ENCODE peak calls at places on chromosomes 7 and 10, in eight cellular contexts. One of them, this sample, is unnamed.

GRCh38 chr7:157318015-157318706 is 18.6 kb upstream of the DNAJB6 start:
- DNase-seq in T-helper 9 cell: no peak
- DNase-seq in CD8-positive, alpha-beta T cell: no peak
- DNase-seq in naive B cell: no peak
- DNase-seq in stimulated activated CD4-positive, alpha-beta T cell treated with anti-CD3 and anti-CD28 coated beads, Interleukin-15, amount 100 ng/mL, for 24 hours: peak
- DNase-seq in nucleus accumbens: no peak
- DNase-seq in PC-9: no peak
- DNase-seq in EH: peak
- DNase-seq in this sample: no peak

GRCh38 chr10:48993627-48994026 is 54.0 kb upstream of the LRRC18 start:
- DNase-seq in nucleus accumbens: no peak
- DNase-seq in EH: peak
- DNase-seq in T-helper 9 cell: no peak
- DNase-seq in stimulated activated CD4-positive, alpha-beta T cell treated with anti-CD3 and anti-CD28 coated beads, Interleukin-15, amount 100 ng/mL, for 24 hours: no peak
- DNase-seq in naive B cell: no peak
- DNase-seq in CD8-positive, alpha-beta T cell: no peak
- DNase-seq in PC-9: no peak
- DNase-seq in this sample: no peak

GRCh38 chr10:103499881-103500280 is 6.4 kb downstream of the NEURL1 start:
- DNase-seq in T-helper 9 cell: no peak
- DNase-seq in stimulated activated CD4-positive, alpha-beta T cell treated with anti-CD3 and anti-CD28 coated beads, Interleukin-15, amount 100 ng/mL, for 24 hours: no peak
- DNase-seq in EH: no peak
- DNase-seq in CD8-positive, alpha-beta T cell: no peak
- DNase-seq in PC-9: no peak
- DNase-seq in nucleus accumbens: no peak
- DNase-seq in naive B cell: no peak
- DNase-seq in this sample: no peak

GRCh38 chr7:158022601-158023000 is 565.0 kb downstream of the PTPRN2 start:
- DNase-seq in CD8-positive, alpha-beta T cell: no peak
- DNase-seq in EH: no peak
- DNase-seq in stimulated activated CD4-positive, alpha-beta T cell treated with anti-CD3 and anti-CD28 coated beads, Interleukin-15, amount 100 ng/mL, for 24 hours: no peak
- DNase-seq in T-helper 9 cell: no peak
- DNase-seq in nucleus accumbens: no peak
- DNase-seq in PC-9: no peak
- DNase-seq in naive B cell: no peak
- DNase-seq in this sample: no peak

GRCh38 chr10:80468002-80468401 is 13.9 kb downstream of the TSPAN14 start:
- DNase-seq in stimulated activated CD4-positive, alpha-beta T cell treated with anti-CD3 and anti-CD28 coated beads, Interleukin-15, amount 100 ng/mL, for 24 hours: peak
- DNase-seq in nucleus accumbens: no peak
- DNase-seq in naive B cell: no peak
- DNase-seq in T-helper 9 cell: peak
- DNase-seq in CD8-positive, alpha-beta T cell: peak
- DNase-seq in PC-9: peak
- DNase-seq in EH: no peak
- DNase-seq in this sample: no peak

GRCh38 chr7:1028775-1029636 is 15.3 kb upstream of the GPR146 start:
- DNase-seq in PC-9: peak
- DNase-seq in EH: peak
- DNase-seq in CD8-positive, alpha-beta T cell: peak
- DNase-seq in nucleus accumbens: peak
- DNase-seq in T-helper 9 cell: peak
- DNase-seq in naive B cell: no peak
- DNase-seq in stimulated activated CD4-positive, alpha-beta T cell treated with anti-CD3 and anti-CD28 coated beads, Interleukin-15, amount 100 ng/mL, for 24 hours: peak
- DNase-seq in this sample: peak

GRCh38 chr10:77350711-77351119 is 286.9 kb downstream of the KCNMA1 start:
- DNase-seq in naive B cell: no peak
- DNase-seq in CD8-positive, alpha-beta T cell: no peak
- DNase-seq in nucleus accumbens: no peak
- DNase-seq in stimulated activated CD4-positive, alpha-beta T cell treated with anti-CD3 and anti-CD28 coated beads, Interleukin-15, amount 100 ng/mL, for 24 hours: peak
- DNase-seq in EH: peak
- DNase-seq in T-helper 9 cell: no peak
- DNase-seq in PC-9: peak
- DNase-seq in this sample: peak

GRCh38 chr7:128268233-128268632 is 27.2 kb downstream of the LEP start:
- DNase-seq in PC-9: no peak
- DNase-seq in naive B cell: no peak
- DNase-seq in T-helper 9 cell: no peak
- DNase-seq in nucleus accumbens: no peak
- DNase-seq in CD8-positive, alpha-beta T cell: no peak
- DNase-seq in EH: no peak
- DNase-seq in stimulated activated CD4-positive, alpha-beta T cell treated with anti-CD3 and anti-CD28 coated beads, Interleukin-15, amount 100 ng/mL, for 24 hours: no peak
- DNase-seq in this sample: no peak

GRCh38 chr10:7948601-7949000 is 105.9 kb upstream of the GATA3 start:
- DNase-seq in stimulated activated CD4-positive, alpha-beta T cell treated with anti-CD3 and anti-CD28 coated beads, Interleukin-15, amount 100 ng/mL, for 24 hours: no peak
- DNase-seq in PC-9: no peak
- DNase-seq in CD8-positive, alpha-beta T cell: no peak
- DNase-seq in EH: peak
- DNase-seq in T-helper 9 cell: no peak
- DNase-seq in naive B cell: no peak
- DNase-seq in nucleus accumbens: no peak
- DNase-seq in this sample: no peak

GRCh38 chr7:132654150-132654549 is 77.9 kb upstream of the PLXNA4 start:
- DNase-seq in PC-9: no peak
- DNase-seq in stimulated activated CD4-positive, alpha-beta T cell treated with anti-CD3 and anti-CD28 coated beads, Interleukin-15, amount 100 ng/mL, for 24 hours: peak
- DNase-seq in nucleus accumbens: no peak
- DNase-seq in T-helper 9 cell: no peak
- DNase-seq in naive B cell: peak
- DNase-seq in EH: no peak
- DNase-seq in CD8-positive, alpha-beta T cell: peak
- DNase-seq in this sample: no peak

GRCh38 chr10:92830478-92831389 is 17.6 kb upstream of the EXOC6 start:
- DNase-seq in EH: no peak
- DNase-seq in naive B cell: no peak
- DNase-seq in PC-9: no peak
- DNase-seq in stimulated activated CD4-positive, alpha-beta T cell treated with anti-CD3 and anti-CD28 coated beads, Interleukin-15, amount 100 ng/mL, for 24 hours: peak
- DNase-seq in nucleus accumbens: no peak
- DNase-seq in CD8-positive, alpha-beta T cell: no peak
- DNase-seq in T-helper 9 cell: no peak
- DNase-seq in this sample: no peak

GRCh38 chr7:106178593-106179134 is 66.6 kb upstream of the SYPL1 start:
- DNase-seq in PC-9: peak
- DNase-seq in T-helper 9 cell: no peak
- DNase-seq in nucleus accumbens: no peak
- DNase-seq in EH: peak
- DNase-seq in stimulated activated CD4-positive, alpha-beta T cell treated with anti-CD3 and anti-CD28 coated beads, Interleukin-15, amount 100 ng/mL, for 24 hours: no peak
- DNase-seq in naive B cell: no peak
- DNase-seq in CD8-positive, alpha-beta T cell: no peak
- DNase-seq in this sample: no peak

GRCh38 chr10:42988517-42989395 is 88.1 kb upstream of the RET start:
- DNase-seq in CD8-positive, alpha-beta T cell: peak
- DNase-seq in stimulated activated CD4-positive, alpha-beta T cell treated with anti-CD3 and anti-CD28 coated beads, Interleukin-15, amount 100 ng/mL, for 24 hours: peak
- DNase-seq in nucleus accumbens: no peak
- DNase-seq in PC-9: no peak
- DNase-seq in T-helper 9 cell: no peak
- DNase-seq in EH: no peak
- DNase-seq in naive B cell: no peak
- DNase-seq in this sample: no peak

GRCh38 chr10:113618338-113618737 is 45.5 kb downstream of the NRAP start:
- DNase-seq in T-helper 9 cell: no peak
- DNase-seq in PC-9: no peak
- DNase-seq in stimulated activated CD4-positive, alpha-beta T cell treated with anti-CD3 and anti-CD28 coated beads, Interleukin-15, amount 100 ng/mL, for 24 hours: no peak
- DNase-seq in naive B cell: no peak
- DNase-seq in CD8-positive, alpha-beta T cell: no peak
- DNase-seq in nucleus accumbens: no peak
- DNase-seq in EH: no peak
- DNase-seq in this sample: no peak

GRCh38 chr10:28254290-28254985 is 48.4 kb downstream of the MPP7 start:
- DNase-seq in nucleus accumbens: no peak
- DNase-seq in EH: peak
- DNase-seq in PC-9: no peak
- DNase-seq in stimulated activated CD4-positive, alpha-beta T cell treated with anti-CD3 and anti-CD28 coated beads, Interleukin-15, amount 100 ng/mL, for 24 hours: no peak
- DNase-seq in T-helper 9 cell: no peak
- DNase-seq in CD8-positive, alpha-beta T cell: no peak
- DNase-seq in naive B cell: no peak
- DNase-seq in this sample: no peak

GRCh38 chr10:7082967-7083366 is 327.9 kb downstream of the SFMBT2 start:
- DNase-seq in stimulated activated CD4-positive, alpha-beta T cell treated with anti-CD3 and anti-CD28 coated beads, Interleukin-15, amount 100 ng/mL, for 24 hours: no peak
- DNase-seq in naive B cell: no peak
- DNase-seq in CD8-positive, alpha-beta T cell: no peak
- DNase-seq in EH: peak
- DNase-seq in PC-9: no peak
- DNase-seq in nucleus accumbens: no peak
- DNase-seq in T-helper 9 cell: no peak
- DNase-seq in this sample: no peak

GRCh38 chr7:55069271-55069792 is 50.5 kb downstream of the EGFR start:
- DNase-seq in CD8-positive, alpha-beta T cell: no peak
- DNase-seq in EH: peak
- DNase-seq in PC-9: no peak
- DNase-seq in T-helper 9 cell: no peak
- DNase-seq in naive B cell: no peak
- DNase-seq in stimulated activated CD4-positive, alpha-beta T cell treated with anti-CD3 and anti-CD28 coated beads, Interleukin-15, amount 100 ng/mL, for 24 hours: no peak
- DNase-seq in nucleus accumbens: no peak
- DNase-seq in this sample: no peak

GRCh38 chr7:47518827-47519226 is 63.1 kb downstream of the TNS3 start:
- DNase-seq in stimulated activated CD4-positive, alpha-beta T cell treated with anti-CD3 and anti-CD28 coated beads, Interleukin-15, amount 100 ng/mL, for 24 hours: no peak
- DNase-seq in PC-9: no peak
- DNase-seq in T-helper 9 cell: no peak
- DNase-seq in EH: peak
- DNase-seq in naive B cell: no peak
- DNase-seq in nucleus accumbens: no peak
- DNase-seq in CD8-positive, alpha-beta T cell: no peak
- DNase-seq in this sample: no peak

GRCh38 chr10:18214692-18215563 is 74.7 kb downstream of the CACNB2 start:
- DNase-seq in naive B cell: no peak
- DNase-seq in CD8-positive, alpha-beta T cell: no peak
- DNase-seq in PC-9: peak
- DNase-seq in stimulated activated CD4-positive, alpha-beta T cell treated with anti-CD3 and anti-CD28 coated beads, Interleukin-15, amount 100 ng/mL, for 24 hours: peak
- DNase-seq in EH: peak
- DNase-seq in T-helper 9 cell: no peak
- DNase-seq in nucleus accumbens: no peak
- DNase-seq in this sample: no peak

GRCh38 chr7:95630702-95631458 is 34.6 kb upstream of the PDK4 start:
- DNase-seq in EH: peak
- DNase-seq in CD8-positive, alpha-beta T cell: no peak
- DNase-seq in T-helper 9 cell: no peak
- DNase-seq in naive B cell: no peak
- DNase-seq in stimulated activated CD4-positive, alpha-beta T cell treated with anti-CD3 and anti-CD28 coated beads, Interleukin-15, amount 100 ng/mL, for 24 hours: no peak
- DNase-seq in nucleus accumbens: no peak
- DNase-seq in PC-9: no peak
- DNase-seq in this sample: no peak

GRCh38 chr7:107446988-107447387 is 22.9 kb upstream of the GPR22 start:
- DNase-seq in naive B cell: no peak
- DNase-seq in stimulated activated CD4-positive, alpha-beta T cell treated with anti-CD3 and anti-CD28 coated beads, Interleukin-15, amount 100 ng/mL, for 24 hours: no peak
- DNase-seq in nucleus accumbens: no peak
- DNase-seq in CD8-positive, alpha-beta T cell: no peak
- DNase-seq in T-helper 9 cell: no peak
- DNase-seq in EH: peak
- DNase-seq in PC-9: no peak
- DNase-seq in this sample: peak

GRCh38 chr10:91758303-91759146 is 39.7 kb upstream of the TNKS2 start:
- DNase-seq in stimulated activated CD4-positive, alpha-beta T cell treated with anti-CD3 and anti-CD28 coated beads, Interleukin-15, amount 100 ng/mL, for 24 hours: no peak
- DNase-seq in naive B cell: peak
- DNase-seq in T-helper 9 cell: no peak
- DNase-seq in PC-9: no peak
- DNase-seq in nucleus accumbens: no peak
- DNase-seq in EH: peak
- DNase-seq in CD8-positive, alpha-beta T cell: no peak
- DNase-seq in this sample: no peak

GRCh38 chr10:3452683-3453388 is 280.3 kb upstream of the PITRM1 start:
- DNase-seq in naive B cell: no peak
- DNase-seq in EH: peak
- DNase-seq in nucleus accumbens: no peak
- DNase-seq in stimulated activated CD4-positive, alpha-beta T cell treated with anti-CD3 and anti-CD28 coated beads, Interleukin-15, amount 100 ng/mL, for 24 hours: no peak
- DNase-seq in PC-9: no peak
- DNase-seq in T-helper 9 cell: no peak
- DNase-seq in CD8-positive, alpha-beta T cell: no peak
- DNase-seq in this sample: no peak

GRCh38 chr10:86654411-86655172 is at the start of gene OPN4:
- DNase-seq in PC-9: peak
- DNase-seq in naive B cell: no peak
- DNase-seq in stimulated activated CD4-positive, alpha-beta T cell treated with anti-CD3 and anti-CD28 coated beads, Interleukin-15, amount 100 ng/mL, for 24 hours: no peak
- DNase-seq in nucleus accumbens: no peak
- DNase-seq in T-helper 9 cell: no peak
- DNase-seq in EH: peak
- DNase-seq in CD8-positive, alpha-beta T cell: no peak
- DNase-seq in this sample: no peak

GRCh38 chr7:129781856-129782256 is 170.3 kb downstream of the NRF1 start:
- DNase-seq in stimulated activated CD4-positive, alpha-beta T cell treated with anti-CD3 and anti-CD28 coated beads, Interleukin-15, amount 100 ng/mL, for 24 hours: no peak
- DNase-seq in EH: no peak
- DNase-seq in PC-9: no peak
- DNase-seq in nucleus accumbens: no peak
- DNase-seq in T-helper 9 cell: no peak
- DNase-seq in naive B cell: no peak
- DNase-seq in CD8-positive, alpha-beta T cell: no peak
- DNase-seq in this sample: no peak

GRCh38 chr10:90968448-90969086 is 47.7 kb upstream of the ANKRD1 start:
- DNase-seq in PC-9: peak
- DNase-seq in CD8-positive, alpha-beta T cell: no peak
- DNase-seq in stimulated activated CD4-positive, alpha-beta T cell treated with anti-CD3 and anti-CD28 coated beads, Interleukin-15, amount 100 ng/mL, for 24 hours: no peak
- DNase-seq in T-helper 9 cell: no peak
- DNase-seq in naive B cell: no peak
- DNase-seq in EH: peak
- DNase-seq in nucleus accumbens: no peak
- DNase-seq in this sample: no peak

This sample was measured in keratinocyte.